ENCODE peak calls at places on chromosomes 2 and 18, in seven cellular contexts. U is tibial artery, Z is astrocyte, B is GM06990, A is GM12865, V is fibroblast of mammary gland, X is mucosa of descending colon. K is an unnamed sample.

GRCh38 chr2:16940214-16940613 is 274.6 kb upstream of the CYRIA start:
- DNase-seq in U (no peak), Z (no peak), B (no peak), A (no peak), V (no peak), X (no peak), K (no peak)

GRCh38 chr2:159118115-159118858 is 149.8 kb downstream of the TANC1 start:
- DNase-seq in U (peak), Z (peak), B (no peak), A (peak), V (peak), X (peak), K (peak)

GRCh38 chr2:134041877-134042276 is 212.0 kb upstream of the MGAT5 start:
- DNase-seq in U (no peak), Z (no peak), B (no peak), A (no peak), V (no peak), X (no peak), K (no peak)

GRCh38 chr2:30038419-30038818 is 108.4 kb upstream of the YPEL5 start:
- DNase-seq in U (no peak), Z (no peak), B (no peak), A (no peak), V (no peak), X (no peak), K (no peak)

GRCh38 chr18:46424898-46425297 is 232.1 kb downstream of the LOXHD1 start:
- DNase-seq in U (no peak), Z (no peak), B (no peak), A (no peak), V (no peak), X (no peak), K (no peak)

GRCh38 chr2:216188956-216189355 is 79.8 kb downstream of the XRCC5 start:
- DNase-seq in U (no peak), Z (no peak), B (no peak), A (no peak), V (peak), X (no peak), K (peak)

GRCh38 chr2:41972819-41973218 is 75.0 kb upstream of the PKDCC start:
- DNase-seq in U (no peak), Z (no peak), B (no peak), A (no peak), V (no peak), X (no peak), K (no peak)

GRCh38 chr2:86066915-86067314 is 38.8 kb downstream of the POLR1A start:
- DNase-seq in U (no peak), Z (no peak), B (no peak), A (no peak), V (no peak), X (no peak), K (no peak)

GRCh38 chr2:25989154-25989553 is 6.9 kb upstream of the KIF3C start:
- DNase-seq in U (no peak), Z (no peak), B (no peak), A (no peak), V (no peak), X (no peak), K (no peak)

GRCh38 chr2:168798076-168798887 is 4.2 kb upstream of the NOSTRIN start:
- DNase-seq in U (no peak), Z (no peak), B (no peak), A (no peak), V (no peak), X (no peak), K (no peak)

GRCh38 chr2:234521536-234521935 is 24.7 kb upstream of the ARL4C start:
- DNase-seq in U (no peak), Z (no peak), B (no peak), A (no peak), V (no peak), X (no peak), K (no peak)

GRCh38 chr2:99637157-99637697 is 147.4 kb upstream of the REV1 start:
- DNase-seq in U (no peak), Z (no peak), B (no peak), A (no peak), V (no peak), X (no peak), K (no peak)

GRCh38 chr18:9613550-9614400 is 584 bp downstream of the PPP4R1 start:
- DNase-seq in U (peak), Z (no peak), B (peak), A (peak), V (no peak), X (peak), K (no peak)

GRCh38 chr2:4898706-4899105 is 793.5 kb upstream of the SOX11 start:
- DNase-seq in U (no peak), Z (peak), B (no peak), A (no peak), V (no peak), X (no peak), K (no peak)

GRCh38 chr2:128775401-128776285 is 457.0 kb upstream of the HS6ST1 start:
- DNase-seq in U (no peak), Z (no peak), B (no peak), A (no peak), V (no peak), X (peak), K (no peak)

GRCh38 chr2:186445506-186445905 is 40.6 kb upstream of the ZC3H15 start:
- DNase-seq in U (no peak), Z (no peak), B (no peak), A (no peak), V (peak), X (no peak), K (no peak)

GRCh38 chr2:44916291-44916690 is 25.2 kb upstream of the SIX3 start:
- DNase-seq in U (no peak), Z (no peak), B (no peak), A (no peak), V (no peak), X (no peak), K (no peak)

GRCh38 chr2:239297142-239298125 is 103.4 kb downstream of the HDAC4 start:
- DNase-seq in U (peak), Z (no peak), B (no peak), A (no peak), V (no peak), X (peak), K (no peak)

GRCh38 chr2:207772844-207773205 is 3.1 kb upstream of the FZD5 start:
- DNase-seq in U (no peak), Z (no peak), B (no peak), A (no peak), V (no peak), X (no peak), K (no peak)

GRCh38 chr2:207770602-207771404 is 1.1 kb upstream of the FZD5 start:
- DNase-seq in U (no peak), Z (no peak), B (peak), A (peak), V (no peak), X (peak), K (no peak)

GRCh38 chr2:207771421-207771820 is 1.7 kb upstream of the FZD5 start:
- DNase-seq in U (no peak), Z (no peak), B (no peak), A (no peak), V (no peak), X (no peak), K (no peak)

GRCh38 chr2:207775471-207775870 is 5.8 kb upstream of the FZD5 start:
- DNase-seq in U (no peak), Z (no peak), B (no peak), A (no peak), V (no peak), X (no peak), K (no peak)

DNA sequence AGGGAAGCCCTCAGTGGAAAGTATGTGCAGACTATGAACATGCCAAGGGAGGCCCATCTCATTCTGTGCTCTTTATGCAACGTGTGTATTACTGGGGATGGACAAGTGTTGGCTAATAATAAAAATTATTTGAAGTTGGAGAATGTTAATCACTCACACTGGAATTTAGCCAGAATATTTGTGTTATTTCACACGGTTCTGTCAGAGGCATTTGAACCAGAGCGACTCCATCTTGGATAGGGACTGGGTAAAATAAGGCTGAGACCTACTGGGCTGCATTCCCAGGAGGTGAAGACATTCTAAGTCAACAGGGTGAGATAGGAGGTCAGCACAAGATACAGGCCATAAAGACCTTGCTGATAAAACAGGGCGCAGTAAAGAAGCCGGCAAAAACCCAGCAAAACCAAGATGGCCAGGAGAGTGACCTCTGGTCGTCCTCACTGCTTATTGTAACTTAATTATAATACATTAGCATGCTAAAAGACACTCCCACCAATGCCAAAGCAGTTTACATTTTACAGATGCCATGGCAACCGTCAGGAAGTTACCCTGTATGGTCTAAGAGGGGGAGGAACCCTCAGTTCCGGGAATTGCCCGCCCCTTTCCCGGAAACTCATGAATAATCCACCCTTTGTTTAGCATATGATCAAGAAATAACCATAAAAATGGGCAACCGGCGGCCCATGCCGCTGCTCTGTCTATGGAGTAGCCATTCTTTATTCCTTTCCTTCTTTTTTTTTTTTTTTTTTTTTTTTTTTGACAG is 2.6 kb upstream of the FZD5 start:
- DNase-seq in U (no peak), Z (no peak), B (no peak), A (no peak), V (peak), X (no peak), K (no peak)
- H3K4me3 ChIP-seq in U (no peak), Z (no peak), B (no peak), A (no peak), V (no peak), X (no peak), K (no peak)

DNA sequence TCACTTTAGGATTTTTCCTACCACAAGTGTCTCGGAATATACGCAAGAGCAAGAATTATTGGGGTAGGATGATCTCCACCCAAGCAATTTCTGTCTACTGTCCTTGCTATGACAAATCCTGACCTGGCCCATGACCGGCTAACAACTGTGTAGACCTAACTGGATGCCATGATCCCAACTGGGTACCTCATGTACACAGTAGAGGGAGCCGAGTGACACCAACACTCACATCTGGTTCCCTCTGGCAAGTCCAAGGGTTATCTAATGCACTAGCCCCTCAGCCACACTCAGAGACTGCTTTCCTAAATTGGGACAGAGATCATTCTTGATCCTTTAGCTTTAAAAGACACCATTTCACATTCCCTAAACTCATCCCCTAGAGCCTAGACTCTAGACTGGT is 60.7 kb upstream of the ZNF532 start:
- DNase-seq in U (no peak), Z (no peak), B (no peak), A (no peak), V (no peak), X (no peak), K (no peak)
- TF ChIP-seq CTCF in U (no peak), Z (no peak), B (no peak), A (no peak), V (no peak), X (no peak), K (no peak)

GRCh38 chr2:84880645-84881521 is at the start of gene TRABD2A:
- DNase-seq in U (no peak), Z (no peak), B (peak), A (no peak), V (peak), X (peak), K (peak)

GRCh38 chr2:84878459-84878858 is 2.4 kb downstream of the TRABD2A start:
- DNase-seq in U (no peak), Z (no peak), B (no peak), A (no peak), V (no peak), X (no peak), K (no peak)

GRCh38 chr2:84879595-84880394 is 1.1 kb downstream of the TRABD2A start:
- DNase-seq in U (no peak), Z (no peak), B (peak), A (peak), V (no peak), X (peak), K (no peak)

GRCh38 chr2:84880395-84880644 is 564 bp downstream of the TRABD2A start:
- DNase-seq in U (no peak), Z (no peak), B (no peak), A (no peak), V (no peak), X (no peak), K (no peak)

GRCh38 chr2:84878896-84879594 is 1.8 kb downstream of the TRABD2A start:
- DNase-seq in U (no peak), Z (no peak), B (no peak), A (no peak), V (no peak), X (no peak), K (no peak)
- H3K4me3 ChIP-seq in U (no peak), Z (no peak), B (no peak), A (no peak), V (no peak), X (no peak), K (no peak)

GRCh38 chr2:43075054-43075593 is 151.3 kb downstream of the ZFP36L2 start:
- DNase-seq in U (peak), Z (peak), B (no peak), A (no peak), V (peak), X (no peak), K (peak)
- TF ChIP-seq CTCF in U (no peak), Z (no peak), B (no peak), A (no peak), V (peak), X (no peak), K (no peak)

DNA sequence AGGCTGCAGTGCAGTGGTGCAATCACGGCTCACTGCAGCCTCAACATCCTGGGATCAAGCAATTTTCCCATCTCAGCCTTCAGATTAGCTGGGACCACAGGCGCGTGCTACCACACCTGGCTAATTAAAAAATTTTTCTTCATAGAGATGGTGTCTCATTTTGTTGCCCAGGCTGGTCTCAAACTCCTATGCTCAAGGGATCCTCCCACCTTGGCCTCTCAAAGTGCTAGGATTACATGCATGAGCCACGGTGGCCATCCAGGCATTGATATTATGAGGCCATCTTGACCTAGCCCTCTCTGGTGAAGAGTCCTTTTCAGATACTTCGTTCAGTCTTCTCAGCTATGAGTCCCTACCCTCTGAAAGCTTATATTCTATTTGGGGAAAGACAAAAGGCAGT is 1.1 kb upstream of the CASP8 start:
- DNase-seq in U (no peak), Z (no peak), B (no peak), A (no peak), V (no peak), X (no peak), K (no peak)
- H3K4me3 ChIP-seq in U (peak), Z (peak), B (peak), A (peak), V (peak), X (no peak), K (peak)

GRCh38 chr18:12307871-12308385 is at the start of gene TUBB6:
- DNase-seq in U (peak), Z (peak), B (peak), A (peak), V (peak), X (peak), K (peak)
- TF ChIP-seq CTCF in U (peak), Z (no peak), B (no peak), A (no peak), V (no peak), X (no peak), K (no peak)

DNA sequence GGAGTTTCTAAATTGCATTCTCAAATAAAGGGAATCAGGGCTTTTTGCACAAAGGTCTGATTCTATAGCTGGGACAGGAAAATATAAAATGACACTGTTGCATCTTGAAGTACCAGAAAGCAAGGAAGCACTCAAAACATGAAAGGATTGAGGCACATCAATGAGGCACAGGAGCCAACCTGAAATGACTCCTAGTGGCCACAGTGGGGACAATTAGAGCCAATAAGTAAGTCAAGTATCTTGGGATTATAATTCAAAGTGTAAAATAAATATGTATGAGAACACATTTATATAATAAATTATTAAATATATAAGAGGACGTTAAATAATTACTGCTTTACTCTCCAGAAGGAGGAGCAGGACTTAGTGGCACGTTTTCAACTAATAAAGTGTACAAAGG is 1259.5 kb upstream of the CDH2 start:
- DNase-seq in U (no peak), Z (no peak), B (no peak), A (no peak), V (no peak), X (no peak), K (no peak)
- H3K4me3 ChIP-seq in U (no peak), Z (no peak), B (no peak), A (no peak), V (no peak), X (no peak), K (no peak)

GRCh38 chr2:165778653-165779451 is 15.2 kb downstream of the GALNT3 start:
- DNase-seq in U (no peak), Z (no peak), B (no peak), A (peak), V (peak), X (no peak), K (no peak)
- TF ChIP-seq CTCF in U (no peak), Z (peak), B (peak), A (peak), V (peak), X (no peak), K (peak)

GRCh38 chr18:25493401-25493800 is 141.4 kb upstream of the ZNF521 start:
- DNase-seq in U (no peak), Z (no peak), B (no peak), A (no peak), V (no peak), X (no peak), K (no peak)
- H3K4me3 ChIP-seq in U (no peak), Z (no peak), B (no peak), A (no peak), V (no peak), X (no peak), K (no peak)